ENCODE peak calls at places on chromosomes 3 and 15, in eight cellular contexts. D is GM12864; N is activated CD8-positive, alpha-beta T cell treated with anti-CD3 and anti-CD28 coated beads for 36 hours; Y is HFFc6; X is AG10803; G is Panc1; I is fibroblast of the aortic adventitia; B is lung. P is an unnamed sample.

GRCh38 chr15:55721554-55722185 is 21.3 kb downstream of the PRTG start:
- DNase-seq in B (no peak), N (peak), X (no peak), I (no peak), G (no peak), D (no peak), Y (no peak), P (no peak)

GRCh38 chr3:181839915-181840295 is 128.2 kb downstream of the SOX2 start:
- DNase-seq in I (no peak), D (no peak), X (no peak), Y (no peak), B (no peak), G (no peak), N (no peak), P (no peak)

GRCh38 chr3:139538733-139539132 is 809 bp downstream of the RBP1 start:
- DNase-seq in B (no peak), G (no peak), Y (no peak), X (peak), I (peak), N (no peak), D (no peak), P (no peak)

GRCh38 chr15:64144565-64145281 is 6.8 kb upstream of the SNX22 start:
- DNase-seq in D (peak), B (no peak), I (no peak), G (no peak), X (no peak), Y (no peak), N (no peak), P (peak)

GRCh38 chr3:188052229-188052965 is 101.6 kb upstream of the LPP start:
- DNase-seq in D (no peak), G (no peak), B (peak), I (peak), Y (no peak), X (no peak), N (no peak), P (no peak)

GRCh38 chr3:143139786-143140185 is 20.2 kb downstream of the CHST2 start:
- DNase-seq in B (no peak), D (no peak), Y (peak), X (no peak), G (no peak), I (peak), N (no peak), P (no peak)

GRCh38 chr3:121483290-121483689 is 62.5 kb downstream of the POLQ start:
- DNase-seq in X (peak), D (no peak), N (no peak), G (no peak), Y (no peak), I (peak), B (no peak), P (no peak)

GRCh38 chr15:89494941-89495637 is 1.3 kb downstream of the RHCG start:
- DNase-seq in I (peak), N (peak), D (no peak), X (no peak), Y (no peak), G (no peak), B (no peak), P (peak)

GRCh38 chr15:89851665-89852341 is 37.2 kb upstream of the ANPEP start:
- DNase-seq in B (no peak), I (peak), G (no peak), D (no peak), N (no peak), Y (no peak), X (no peak), P (peak)

GRCh38 chr15:35305906-35306305 is 220.8 kb upstream of the NANOGP8 start:
- DNase-seq in B (no peak), Y (peak), D (no peak), I (peak), N (no peak), X (peak), G (no peak), P (no peak)

GRCh38 chr3:126525853-126526667 is 2.1 kb downstream of the CHST13 start:
- DNase-seq in Y (no peak), N (no peak), X (no peak), G (no peak), I (no peak), D (no peak), B (no peak), P (no peak)

GRCh38 chr15:25670025-25670554 is 193.0 kb downstream of the ATP10A start:
- DNase-seq in D (no peak), I (peak), X (peak), B (peak), Y (peak), G (no peak), N (no peak), P (no peak)

GRCh38 chr15:31005660-31006059 is 14.2 kb upstream of the MTMR10 start:
- DNase-seq in Y (no peak), N (no peak), B (no peak), X (no peak), D (no peak), G (no peak), I (no peak), P (no peak)

GRCh38 chr3:30007668-30008067 is 598.7 kb upstream of the TGFBR2 start:
- DNase-seq in X (no peak), Y (no peak), D (no peak), I (no peak), B (no peak), N (no peak), G (no peak), P (no peak)

GRCh38 chr3:53162672-53163458 is 1.9 kb downstream of the PRKCD start:
- DNase-seq in X (peak), I (peak), G (no peak), B (no peak), N (peak), Y (no peak), D (no peak), P (peak)

GRCh38 chr3:51948016-51948580 is 5.9 kb downstream of the PARP3 start:
- DNase-seq in Y (no peak), X (no peak), N (no peak), I (no peak), D (no peak), B (no peak), G (no peak), P (no peak)

GRCh38 chr3:149908558-149908957 is 62.1 kb downstream of the PFN2 start:
- DNase-seq in I (no peak), X (no peak), G (no peak), Y (no peak), D (no peak), N (no peak), B (no peak), P (no peak)

GRCh38 chr15:68304611-68305337 is 27.2 kb downstream of the FEM1B start:
- DNase-seq in N (no peak), B (peak), D (no peak), G (no peak), Y (no peak), X (no peak), I (no peak), P (no peak)

DNA sequence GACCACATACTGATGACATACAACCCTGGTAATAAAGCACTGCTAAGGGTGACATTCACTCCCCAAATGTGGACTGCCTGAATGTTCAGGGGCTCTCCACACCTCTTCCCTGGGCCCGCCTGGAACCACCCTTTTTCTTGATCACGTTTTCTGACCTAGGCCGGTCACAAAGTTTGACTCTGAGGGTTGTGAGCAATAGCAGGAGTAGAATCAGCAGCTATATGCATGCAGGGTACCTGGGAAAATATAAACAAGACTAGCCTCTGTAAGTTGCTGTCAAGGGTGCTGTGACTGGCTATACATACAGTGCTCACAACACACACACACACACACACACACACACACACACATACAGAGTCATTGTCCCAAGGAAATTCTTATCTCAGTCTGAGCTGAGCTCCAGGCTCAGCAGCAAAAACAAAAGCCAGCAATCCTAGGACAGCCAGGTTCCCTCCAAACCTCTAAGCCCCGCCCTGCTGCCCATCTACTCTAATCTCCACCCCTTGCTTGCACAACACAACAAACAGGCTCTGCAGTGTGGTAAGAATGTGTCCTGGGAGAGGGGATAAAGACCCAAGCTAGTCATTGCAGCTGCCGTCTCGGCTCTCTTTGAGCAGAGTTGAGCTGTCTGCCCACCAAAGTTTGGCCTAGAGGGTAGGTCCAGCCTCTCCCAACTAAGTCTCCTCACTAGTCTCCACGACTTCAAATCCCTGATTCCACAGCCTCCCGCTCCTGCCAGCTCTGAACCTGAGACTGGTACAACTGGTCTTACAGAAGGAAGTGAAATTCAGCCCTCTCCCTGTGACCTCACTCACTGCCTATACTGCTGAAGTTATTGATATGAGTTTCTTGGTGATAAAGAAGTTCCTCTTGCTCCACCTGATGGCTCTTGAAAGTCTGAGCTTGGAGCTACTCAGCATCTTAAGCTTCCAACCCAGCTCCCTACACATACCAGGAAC is 2.2 kb downstream of the BMF start:
- DNase-seq in N (no peak), Y (no peak), X (peak), D (peak), G (no peak), B (peak), I (peak), P (peak)
- TF ChIP-seq CTCF in N (no peak), Y (no peak), X (peak), D (no peak), G (peak), B (no peak), I (no peak), P (no peak)

DNA sequence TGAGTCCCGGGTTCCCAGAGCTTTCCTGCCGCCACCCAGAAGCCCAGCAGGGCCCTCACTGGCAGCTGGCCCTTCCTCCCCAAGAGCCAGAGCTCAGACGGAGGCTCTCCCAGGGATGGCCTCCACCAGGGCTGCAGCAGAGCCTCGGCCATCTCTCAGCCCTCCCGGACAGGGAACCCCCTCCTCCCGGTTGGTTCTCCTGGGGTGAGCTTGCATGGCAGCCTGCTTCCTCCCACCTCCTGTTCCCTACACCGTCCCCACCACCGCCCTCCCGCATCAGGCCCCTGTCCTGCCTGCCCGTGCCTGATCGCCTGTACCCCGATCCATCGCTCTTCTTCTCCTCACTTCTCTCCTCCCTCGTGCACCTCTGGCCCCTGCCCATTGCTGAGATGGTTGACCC is 24.1 kb upstream of the MUC4 start:
- DNase-seq in G (no peak), I (no peak), D (no peak), Y (no peak), X (no peak), N (no peak), B (no peak), P (no peak)
- TF ChIP-seq CTCF in G (no peak), I (no peak), D (no peak), Y (no peak), X (no peak), N (no peak), B (no peak), P (no peak)

DNA sequence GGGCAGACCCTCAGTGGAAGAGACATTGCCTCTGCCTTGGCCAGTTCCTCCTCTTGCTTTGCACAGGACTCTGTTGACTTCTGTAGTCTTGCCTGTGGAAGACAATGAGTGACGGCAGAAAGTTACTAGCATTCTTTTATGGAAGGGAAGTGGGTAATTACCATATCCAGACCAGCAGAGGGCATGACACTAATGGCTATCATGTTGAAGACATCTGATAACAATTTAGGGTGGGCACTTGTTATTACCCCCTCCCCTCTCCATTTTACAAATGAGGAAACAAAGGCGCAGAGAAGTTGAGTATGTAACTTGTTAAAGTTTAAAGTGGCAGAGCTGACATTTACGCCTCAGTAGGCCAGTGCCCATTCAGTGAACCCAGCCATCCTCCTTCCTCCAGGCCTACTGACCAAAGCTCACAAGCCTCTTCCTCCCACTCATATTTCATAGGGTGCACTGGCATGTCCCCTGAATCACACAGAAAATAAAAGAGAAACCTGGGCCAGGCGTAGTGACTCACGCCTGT is 48.2 kb upstream of the FMN1 start:
- DNase-seq in D (no peak), G (no peak), B (no peak), I (peak), X (peak), Y (peak), N (no peak), P (no peak)
- TF ChIP-seq CTCF in D (peak), G (peak), B (no peak), I (peak), X (peak), Y (peak), N (peak), P (peak)

GRCh38 chr3:49855662-49856061 is 702 bp downstream of the TRAIP start:
- DNase-seq in D (no peak), N (no peak), X (no peak), B (no peak), Y (no peak), G (no peak), I (no peak), P (no peak)

GRCh38 chr3:49859576-49860305 is 3.4 kb upstream of the TRAIP start:
- DNase-seq in I (no peak), D (no peak), X (no peak), B (no peak), G (no peak), Y (no peak), N (no peak), P (no peak)

GRCh38 chr3:49856181-49857005 is at the start of gene TRAIP:
- DNase-seq in I (peak), Y (peak), B (peak), G (peak), N (peak), D (peak), X (peak), P (peak)
- TF ChIP-seq CTCF in I (no peak), Y (peak), B (no peak), G (no peak), N (no peak), D (no peak), X (no peak), P (no peak)

GRCh38 chr3:45055411-45056143 is 29.5 kb downstream of the CLEC3B start:
- DNase-seq in Y (peak), X (peak), N (peak), I (peak), B (no peak), D (peak), G (no peak), P (no peak)
- TF ChIP-seq CTCF in Y (peak), X (peak), N (peak), I (no peak), B (no peak), D (peak), G (no peak), P (no peak)

GRCh38 chr15:41927516-41927915 is 33.7 kb upstream of the SPTBN5 start:
- DNase-seq in B (no peak), I (no peak), D (no peak), N (no peak), X (no peak), G (no peak), Y (no peak), P (no peak)

GRCh38 chr15:41928100-41928499 is 34.2 kb upstream of the SPTBN5 start:
- DNase-seq in N (no peak), X (no peak), I (no peak), D (no peak), G (no peak), B (no peak), Y (no peak), P (no peak)

GRCh38 chr15:41925209-41925608 is 31.4 kb upstream of the SPTBN5 start:
- DNase-seq in D (no peak), I (no peak), B (no peak), Y (no peak), X (no peak), N (no peak), G (no peak), P (no peak)

GRCh38 chr15:41928637-41929620 is 35.1 kb upstream of the SPTBN5 start:
- DNase-seq in B (no peak), G (no peak), D (no peak), Y (no peak), I (peak), N (peak), X (peak), P (peak)

DNA sequence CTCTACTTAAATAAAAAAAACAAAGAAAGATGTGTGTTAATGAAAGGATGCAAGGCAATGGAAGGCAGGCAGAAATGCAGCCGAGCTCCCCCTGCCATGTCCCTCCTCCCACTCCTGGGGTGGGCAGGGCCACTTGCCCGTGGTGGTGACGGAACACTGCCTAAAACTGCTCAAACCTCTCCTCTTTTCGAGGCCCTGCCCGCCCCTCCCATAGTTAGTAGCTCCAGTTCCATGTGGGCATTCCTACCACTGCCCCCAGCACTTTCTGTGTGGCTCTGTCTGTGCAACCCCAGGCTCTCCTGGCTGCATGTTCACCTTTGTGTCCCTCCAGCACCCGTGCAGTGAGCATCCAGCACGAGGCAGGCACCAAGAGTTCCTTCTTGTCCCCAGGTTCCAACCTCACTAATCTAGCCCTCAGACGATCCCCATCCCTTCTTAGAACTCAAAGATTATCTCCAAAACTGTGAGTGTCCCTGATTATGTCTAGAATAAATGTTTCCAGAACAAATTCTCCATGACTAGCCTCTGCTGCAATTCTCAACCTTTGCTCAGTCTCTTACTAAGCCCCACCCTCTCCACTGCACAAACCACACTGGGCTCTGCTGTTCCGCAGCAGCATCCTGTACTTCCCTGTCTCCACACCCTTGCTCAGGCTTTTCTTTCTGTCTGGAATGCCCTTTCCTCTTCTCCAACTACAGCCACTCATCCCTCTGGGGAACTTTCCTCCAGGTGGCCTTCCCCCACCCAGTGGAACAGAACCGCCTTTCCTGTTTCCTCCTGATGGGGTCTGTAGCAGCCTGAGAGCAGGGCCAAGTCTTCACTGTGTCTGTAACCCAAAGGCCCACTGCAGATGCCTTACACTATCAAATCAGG is 32.6 kb upstream of the SPTBN5 start:
- DNase-seq in B (no peak), Y (no peak), X (peak), D (no peak), N (no peak), I (peak), G (no peak), P (no peak)
- TF ChIP-seq CTCF in B (no peak), Y (no peak), X (peak), D (no peak), N (no peak), I (no peak), G (no peak), P (no peak)

P was measured in GM20000.